ENCODE peak calls at places on chromosomes 12 and 14, in eight cellular contexts. A is thoracic aorta, H is A549, N is fibroblast of lung, S is K562, P is colonic mucosa, I is spleen, K is HepG2. C is an unnamed sample.

GRCh38 chr12:64077922-64078321 is 144.2 kb downstream of the KICS2 start:
- DNase-seq in A (no peak), H (peak; percentile 34), N (no peak), S (no peak), P (no peak), I (no peak), K (peak; percentile 6), C (no peak)

GRCh38 chr14:81589381-81590065 is 55.9 kb upstream of the SEL1L start:
- DNase-seq in A (no peak), H (peak; percentile 4), N (no peak), S (peak; percentile 53), P (no peak), I (no peak), K (no peak), C (no peak)

GRCh38 chr12:21248679-21249078 is 86.0 kb downstream of the SLCO1A2 start:
- DNase-seq in A (no peak), H (peak; percentile 11), N (peak; percentile 4), S (no peak), P (no peak), I (no peak), K (no peak), C (peak; percentile 2)

GRCh38 chr14:92510972-92511371 is 2.6 kb upstream of the RIN3 start:
- DNase-seq in A (no peak), H (peak; percentile 55), N (no peak), S (peak; percentile 12), P (no peak), I (peak; percentile 43), K (peak; percentile 48), C (no peak)

GRCh38 chr12:120432772-120433525 is 5.0 kb upstream of the COX6A1 start:
- DNase-seq in A (no peak), H (no peak), N (no peak), S (no peak), P (no peak), I (no peak), K (no peak), C (no peak)

GRCh38 chr14:102863381-102863780 is 59.1 kb upstream of the AMN start:
- DNase-seq in A (no peak), H (no peak), N (no peak), S (no peak), P (no peak), I (no peak), K (no peak), C (peak; percentile 56)

GRCh38 chr14:34119107-34119858 is 168.4 kb upstream of the EGLN3 start:
- DNase-seq in A (no peak), H (no peak), N (no peak), S (no peak), P (no peak), I (no peak), K (no peak), C (no peak)

GRCh38 chr12:80441921-80442320 is 2.1 kb upstream of the PTPRQ start:
- DNase-seq in A (no peak), H (no peak), N (peak; percentile 95), S (no peak), P (no peak), I (no peak), K (no peak), C (peak; percentile 81)

GRCh38 chr14:96965885-96966595 is 168.9 kb downstream of the VRK1 start:
- DNase-seq in A (no peak), H (no peak), N (no peak), S (no peak), P (no peak), I (no peak), K (no peak), C (no peak)

DNA sequence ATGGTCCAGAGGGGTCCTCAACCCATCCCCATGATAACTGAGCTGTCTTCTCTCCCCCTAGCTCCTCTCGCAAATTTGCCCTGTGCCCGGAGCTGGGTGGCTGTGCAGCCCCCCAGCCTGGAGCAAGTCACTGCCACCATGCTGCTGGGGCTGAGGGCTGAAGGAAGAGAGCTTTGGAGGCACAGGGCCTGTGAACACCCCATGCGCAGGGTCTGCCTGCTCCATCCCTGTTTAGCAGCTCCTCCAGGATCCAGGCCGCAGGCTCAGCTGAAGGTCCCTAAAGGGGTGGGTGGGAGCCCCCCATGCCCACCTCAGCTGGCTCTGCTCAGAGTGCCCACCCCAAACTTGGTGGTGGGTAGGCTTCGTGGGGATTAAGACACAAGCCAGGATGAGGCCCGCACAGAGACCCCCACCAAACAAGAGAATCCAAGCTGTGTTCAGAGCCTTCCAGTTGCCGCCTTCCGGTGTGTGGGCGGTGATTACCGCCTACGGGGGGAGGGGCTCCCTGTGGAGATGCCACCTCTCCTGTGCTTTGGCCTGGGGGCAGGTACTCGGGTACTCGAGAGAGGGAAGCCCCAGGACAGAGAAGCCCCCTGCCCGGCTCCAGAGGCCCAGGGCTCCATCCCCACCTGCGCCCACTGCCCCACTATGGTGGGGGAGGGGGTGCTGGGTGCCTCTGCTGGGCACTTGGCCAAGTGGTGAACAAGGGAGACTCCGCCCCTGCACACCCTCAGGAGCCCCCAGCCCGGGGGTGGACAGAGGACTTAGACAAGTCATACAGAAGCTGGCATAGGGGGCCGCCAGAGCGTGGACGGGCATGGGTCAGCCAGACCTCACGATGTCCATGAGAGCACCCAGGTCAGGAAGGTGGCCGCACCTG is 1.4 kb upstream of the JAG2 start:
- DNase-seq in A (no peak), H (no peak), N (no peak), S (no peak), P (no peak), I (no peak), K (no peak), C (no peak)
- H3K4me3 ChIP-seq in A (no peak overlapping the region), H (no peak overlapping the region), N (no peak overlapping the region), S (no peak overlapping the region), P (no peak overlapping the region), I (no peak overlapping the region), K (no peak overlapping the region), C (no peak overlapping the region)

GRCh38 chr12:57229634-57230380 is at the start of gene SHMT2:
- DNase-seq in A (peak; percentile 76), H (peak; percentile 97), N (peak; percentile 89), S (peak; percentile 99), P (peak; percentile 96), I (peak; percentile 96), K (peak; percentile 95), C (peak; percentile 97)

GRCh38 chr12:57230381-57231155 is 1.1 kb downstream of the SHMT2 start:
- DNase-seq in A (no peak), H (no peak), N (no peak), S (no peak), P (no peak), I (peak; percentile 72), K (peak; percentile 34), C (no peak)

GRCh38 chr12:57231276-57232021 is 1.9 kb downstream of the SHMT2 start:
- DNase-seq in A (no peak), H (no peak), N (no peak), S (no peak), P (no peak), I (peak; percentile 70), K (no peak), C (no peak)

GRCh38 chr12:57227315-57228115 is 2.0 kb upstream of the SHMT2 start:
- DNase-seq in A (no peak), H (no peak), N (no peak), S (no peak), P (no peak), I (no peak), K (no peak), C (no peak)

GRCh38 chr12:57229041-57229633 is 374 bp upstream of the SHMT2 start:
- DNase-seq in A (no peak), H (no peak), N (no peak), S (no peak), P (no peak), I (no peak), K (no peak), C (no peak)
- TF ChIP-seq CTCF in A (peak; percentile 27), H (no peak), N (no peak), S (no peak), P (no peak), I (no peak), K (no peak), C (no peak)

GRCh38 chr12:6234214-6234613 is 34.0 kb downstream of the CD9 start:
- DNase-seq in A (no peak), H (no peak), N (no peak), S (no peak), P (no peak), I (no peak), K (no peak), C (no peak)
- H3K4me1 ChIP-seq in A (peaks cover 55% of the 10 kb centered on the region), H (peaks cover 5% of the 10 kb centered on the region), N (peaks cover 26% of the 10 kb centered on the region), S (peaks cover 6% of the 10 kb centered on the region), P (peaks cover 51% of the 10 kb centered on the region), I (peaks cover 61% of the 10 kb centered on the region), K (peaks cover 79% of the 10 kb centered on the region), C (peaks cover 35% of the 10 kb centered on the region)

DNA sequence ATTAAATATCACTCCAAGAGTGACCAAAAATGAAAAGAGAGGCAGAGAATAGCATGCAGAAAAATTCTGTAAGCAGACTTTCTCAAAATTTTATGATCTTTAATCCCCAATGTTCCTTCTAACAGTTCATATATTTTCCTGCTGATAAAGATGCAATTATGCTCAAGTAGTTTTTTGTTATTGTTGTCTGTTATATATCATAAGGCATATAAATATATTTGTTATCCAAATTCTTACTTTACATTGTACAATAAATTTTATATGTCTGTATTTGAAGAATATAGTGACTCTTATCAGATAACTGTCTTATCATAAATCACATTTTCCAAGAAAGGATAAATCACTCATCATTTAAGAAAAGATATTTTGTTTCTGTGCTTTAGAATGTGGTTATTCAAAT is 2.7 kb downstream of the RASSF9 start:
- DNase-seq in A (no peak), H (no peak), N (no peak), S (no peak), P (no peak), I (no peak), K (no peak), C (no peak)
- H3K4me3 ChIP-seq in A (peak overlapping the region; percentile 15), H (peak overlapping the region; percentile 42), N (no peak overlapping the region), S (no peak overlapping the region), P (no peak overlapping the region), I (peak overlapping the region; percentile 58), K (no peak overlapping the region), C (no peak overlapping the region)

GRCh38 chr14:98700748-98701147 is 571.2 kb downstream of the BCL11B start:
- DNase-seq in A (no peak), H (no peak), N (no peak), S (no peak), P (no peak), I (no peak), K (no peak), C (no peak)
- TF ChIP-seq CTCF in A (no peak), H (no peak), N (no peak), S (no peak), P (no peak), I (no peak), K (no peak), C (no peak)

GRCh38 chr12:8822298-8822697 is at the start of gene A2ML1:
- DNase-seq in A (no peak), H (no peak), N (no peak), S (no peak), P (no peak), I (no peak), K (no peak), C (no peak)

GRCh38 chr12:8819676-8819980 is 2.8 kb upstream of the A2ML1 start:
- DNase-seq in A (no peak), H (peak; percentile 11), N (peak; percentile 21), S (peak; percentile 30), P (no peak), I (no peak), K (no peak), C (no peak)

GRCh38 chr12:8828514-8829127 is 6.2 kb downstream of the A2ML1 start:
- DNase-seq in A (no peak), H (peak; percentile 21), N (peak; percentile 11), S (no peak), P (no peak), I (no peak), K (no peak), C (no peak)

GRCh38 chr12:8827551-8828347 is 5.3 kb downstream of the A2ML1 start:
- DNase-seq in A (no peak), H (no peak), N (no peak), S (no peak), P (no peak), I (no peak), K (no peak), C (no peak)

GRCh38 chr12:8823565-8824300 is 1.3 kb downstream of the A2ML1 start:
- DNase-seq in A (no peak), H (peak; percentile 33), N (peak; percentile 33), S (peak; percentile 63), P (no peak), I (no peak), K (no peak), C (peak; percentile 46)
- H3K4me1 ChIP-seq in A (peaks cover 5% of the 10 kb centered on the region), H (no peaks in the 10 kb centered on the region), N (no peaks in the 10 kb centered on the region), S (peaks cover 10% of the 10 kb centered on the region), P (no peaks in the 10 kb centered on the region), I (no peaks in the 10 kb centered on the region), K (no peaks in the 10 kb centered on the region), C (no peaks in the 10 kb centered on the region)